ENCODE peak calls at places on chromosomes 6 and 20, in six cellular contexts. T is fibroblast of lung; P is naive thymus-derived CD4-positive, alpha-beta T cell; C is breast epithelium; O is uterus; I is thyroid gland. R is an unnamed sample.
A peak's percentile ranks its signal among the peaks of the same experiment; 100 is the strongest.

GRCh38 chr6:52937908-52938307 is 28.4 kb upstream of the GSTA3 start:
- DNase-seq in T (no peak), P (no peak), C (peak; percentile 60), O (no peak), I (peak; percentile 53), R (no peak)

GRCh38 chr6:136782021-136782770 is 10.1 kb downstream of the MAP3K5 start:
- DNase-seq in T (peak; percentile 57), P (no peak), C (no peak), O (no peak), I (no peak), R (no peak)

GRCh38 chr6:88869263-88870023 is 94.0 kb downstream of the RNGTT start:
- DNase-seq in T (peak; percentile 65), P (no peak), C (no peak), O (no peak), I (no peak), R (no peak)

GRCh38 chr6:111520519-111520918 is 37.5 kb upstream of the REV3L start:
- DNase-seq in T (no peak), P (no peak), C (no peak), O (no peak), I (no peak), R (no peak)

GRCh38 chr20:9514461-9515210 is at the start of gene LAMP5:
- DNase-seq in T (peak; percentile 32), P (no peak), C (no peak), O (no peak), I (peak; percentile 27), R (no peak)

GRCh38 chr20:38515631-38516030 is 43.0 kb downstream of the RALGAPB start:
- DNase-seq in T (no peak), P (no peak), C (no peak), O (no peak), I (no peak), R (no peak)

GRCh38 chr20:45425561-45425960 is 9.6 kb downstream of the PIGT start:
- DNase-seq in T (no peak), P (no peak), C (no peak), O (no peak), I (no peak), R (no peak)

GRCh38 chr20:4613718-4614620 is 107.7 kb upstream of the PRND start:
- DNase-seq in T (peak; percentile 34), P (peak; percentile 20), C (peak; percentile 67), O (peak; percentile 53), I (peak; percentile 27), R (peak; percentile 35)

GRCh38 chr6:35647400-35647799 is 41.3 kb downstream of the FKBP5 start:
- DNase-seq in T (no peak), P (no peak), C (no peak), O (no peak), I (no peak), R (no peak)

GRCh38 chr6:110938176-110938575 is 20.3 kb upstream of the GTF3C6 start:
- DNase-seq in T (no peak), P (no peak), C (no peak), O (no peak), I (no peak), R (no peak)

GRCh38 chr6:169411296-169411695 is 157.7 kb upstream of the THBS2 start:
- DNase-seq in T (no peak), P (no peak), C (no peak), O (no peak), I (no peak), R (no peak)

GRCh38 chr20:4053516-4053919 is 38.2 kb upstream of the RNF24 start:
- DNase-seq in T (no peak), P (no peak), C (no peak), O (no peak), I (no peak), R (no peak)

GRCh38 chr6:35475573-35475972 is 7.4 kb downstream of the RPL10A start:
- DNase-seq in T (no peak), P (no peak), C (no peak), O (no peak), I (no peak), R (no peak)

GRCh38 chr6:156313037-156313436 is 464.1 kb upstream of the ARID1B start:
- DNase-seq in T (no peak), P (no peak), C (no peak), O (no peak), I (no peak), R (no peak)

GRCh38 chr6:156316613-156317012 is 460.6 kb upstream of the ARID1B start:
- DNase-seq in T (no peak), P (no peak), C (no peak), O (no peak), I (no peak), R (no peak)

GRCh38 chr6:156308604-156309003 is 468.6 kb upstream of the ARID1B start:
- DNase-seq in T (no peak), P (no peak), C (no peak), O (no peak), I (no peak), R (no peak)

GRCh38 chr6:156309017-156309416 is 468.2 kb upstream of the ARID1B start:
- DNase-seq in T (no peak), P (no peak), C (no peak), O (no peak), I (no peak), R (no peak)

DNA sequence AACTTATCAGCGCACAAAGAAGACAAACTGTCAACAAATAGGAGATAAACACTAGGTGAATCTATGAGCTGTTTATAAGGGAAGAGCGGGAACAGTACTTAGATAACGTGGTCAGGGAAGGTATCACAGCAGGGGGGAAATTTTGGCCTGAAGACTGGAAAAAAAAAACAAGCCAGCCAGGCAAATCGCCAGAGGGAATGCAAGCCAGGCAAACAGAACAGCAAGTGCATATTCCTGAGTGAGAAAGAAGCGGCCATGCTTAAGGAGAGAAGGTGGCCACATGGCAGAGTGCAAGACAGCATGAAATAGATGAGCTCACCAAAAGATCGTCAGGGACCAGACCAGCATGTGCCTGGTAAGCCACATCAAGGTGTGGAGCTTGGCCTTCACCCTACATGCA is 466.5 kb upstream of the ARID1B start:
- DNase-seq in T (no peak), P (no peak), C (no peak), O (no peak), I (peak; percentile 63), R (no peak)
- H3K4me1 ChIP-seq in T (no peaks in the 10 kb centered on the region), P (no peaks in the 10 kb centered on the region), C (no peaks in the 10 kb centered on the region), O (no peaks in the 10 kb centered on the region), I (peaks cover 28% of the 10 kb centered on the region), R (no peaks in the 10 kb centered on the region)

GRCh38 chr20:50055524-50056083 is 57.3 kb downstream of the UBE2V1 start:
- DNase-seq in T (no peak), P (no peak), C (no peak), O (no peak), I (peak; percentile 87), R (no peak)

GRCh38 chr20:50056408-50056926 is 56.5 kb downstream of the UBE2V1 start:
- DNase-seq in T (no peak), P (no peak), C (no peak), O (no peak), I (no peak), R (no peak)

GRCh38 chr20:50052952-50053789 is 59.8 kb downstream of the UBE2V1 start:
- DNase-seq in T (no peak), P (no peak), C (no peak), O (no peak), I (peak; percentile 20), R (no peak)

GRCh38 chr20:50053790-50054547 is 59.0 kb downstream of the UBE2V1 start:
- DNase-seq in T (no peak), P (no peak), C (no peak), O (no peak), I (peak; percentile 60), R (no peak)

GRCh38 chr20:50054626-50055511 is 58.1 kb downstream of the UBE2V1 start:
- DNase-seq in T (peak; percentile 55), P (no peak), C (no peak), O (no peak), I (peak; percentile 98), R (no peak)
- H3K4me3 ChIP-seq in T (no peak overlapping the region), P (no peak overlapping the region), C (peak overlapping the region; percentile 51), O (no peak overlapping the region), I (no peak overlapping the region), R (no peak overlapping the region)

DNA sequence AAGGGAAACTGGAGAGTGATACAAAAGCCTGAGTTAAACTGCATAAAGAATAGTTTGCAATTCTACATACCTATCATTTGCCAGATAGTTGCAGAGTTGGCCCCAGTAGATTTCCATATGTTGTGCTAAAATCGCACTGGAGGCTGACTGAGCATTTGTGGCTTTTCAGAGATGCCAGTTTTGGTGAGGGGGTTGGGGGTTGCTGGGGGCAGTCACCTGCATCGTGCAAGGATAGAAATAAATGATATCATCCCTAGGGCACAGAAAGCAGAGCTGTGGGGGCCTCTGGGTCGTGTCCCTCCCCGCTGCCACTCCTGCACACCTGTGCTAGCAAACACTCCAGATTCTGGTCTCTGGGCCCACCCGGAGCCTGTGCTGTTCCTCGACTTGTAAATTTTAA is 443.1 kb upstream of the JARID2 start:
- DNase-seq in T (no peak), P (no peak), C (no peak), O (no peak), I (no peak), R (no peak)
- H3K27ac ChIP-seq in T (no peak overlapping the region), P (no peak overlapping the region), C (no peak overlapping the region), O (no peak overlapping the region), I (no peak overlapping the region), R (no peak overlapping the region)

DNA sequence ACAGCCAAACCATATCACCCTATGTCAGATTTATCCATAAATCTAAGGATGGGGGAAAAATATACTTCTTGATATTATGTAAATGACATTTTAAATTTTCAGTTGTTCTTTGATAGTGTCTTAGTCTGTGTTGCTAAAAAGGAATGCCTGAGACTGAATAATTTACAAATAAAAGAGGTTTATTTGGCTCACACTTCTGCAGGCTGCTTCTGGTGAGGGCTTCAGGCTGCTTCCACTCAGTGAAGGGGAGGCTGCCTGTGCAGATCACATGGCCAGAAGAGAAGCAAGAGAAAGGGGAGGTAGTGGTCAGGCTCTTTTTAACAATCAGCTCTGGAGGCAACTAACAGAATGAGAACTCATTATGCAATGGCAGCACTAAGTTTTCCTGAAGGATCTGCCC is 1.3 kb upstream of the MCM9 start:
- DNase-seq in T (no peak), P (no peak), C (no peak), O (no peak), I (no peak), R (no peak)
- H3K4me1 ChIP-seq in T (no peaks in the 10 kb centered on the region), P (peaks cover 8% of the 10 kb centered on the region), C (peaks cover 7% of the 10 kb centered on the region), O (no peaks in the 10 kb centered on the region), I (peaks cover 14% of the 10 kb centered on the region), R (no peaks in the 10 kb centered on the region)

DNA sequence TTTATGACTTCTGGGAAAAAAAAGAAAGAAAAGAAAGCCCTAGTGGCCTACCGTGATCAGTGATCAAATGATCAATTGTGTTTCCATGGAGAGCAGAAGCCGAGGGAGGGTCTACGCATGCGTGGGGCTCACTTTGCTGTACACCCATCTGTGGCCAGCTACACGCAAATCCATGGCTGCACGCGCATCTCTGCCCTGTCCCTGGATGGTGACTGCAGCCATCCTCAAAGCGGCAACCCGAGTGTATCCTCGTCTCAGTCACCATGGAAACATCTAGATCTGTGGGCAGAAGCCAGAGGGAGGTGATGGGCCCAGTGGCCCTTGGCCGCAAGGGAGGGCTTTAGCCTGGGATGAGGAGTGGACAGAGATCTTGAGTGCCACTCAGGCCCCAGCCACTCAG is 786 bp upstream of the ULBP3 start:
- DNase-seq in T (peak; percentile 21), P (no peak), C (no peak), O (no peak), I (peak; percentile 22), R (no peak)
- H3K4me3 ChIP-seq in T (no peak overlapping the region), P (no peak overlapping the region), C (no peak overlapping the region), O (no peak overlapping the region), I (no peak overlapping the region), R (no peak overlapping the region)

DNA sequence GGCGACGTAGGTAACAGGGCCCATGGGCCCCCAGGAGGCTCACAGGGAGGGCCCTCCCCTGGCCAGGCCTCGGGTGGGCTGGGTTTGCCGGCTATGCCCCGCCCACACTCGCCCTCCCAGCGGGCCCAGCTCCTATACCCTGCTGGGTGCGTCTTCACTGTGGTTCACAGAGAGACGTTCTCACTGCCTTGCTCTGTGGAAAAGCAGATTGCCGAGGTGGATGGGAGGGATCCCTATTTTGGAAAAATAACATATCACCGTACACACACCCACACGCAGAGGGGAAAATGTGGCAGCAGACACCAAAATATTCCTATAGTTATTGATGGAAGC is 49.6 kb downstream of the TMEM242 start:
- DNase-seq in T (peak; percentile 35), P (peak; percentile 40), C (no peak), O (peak; percentile 60), I (no peak), R (no peak)
- H3K27ac ChIP-seq in T (no peak overlapping the region), P (peak overlapping the region; percentile 93), C (peak overlapping the region; percentile 92), O (peak overlapping the region; percentile 90), I (peak overlapping the region; percentile 77), R (no peak overlapping the region)

R was measured in iPS DF 6.9.